ENCODE peak calls at places on chromosome 16, in five cellular contexts. O is iris pigment epithelial cell, U is RCC 7860, E is upper lobe of right lung, X is PC-3. I is an unnamed sample.

GRCh38 chr16:49526966-49527365 is 153.4 kb downstream of the C16orf78 start:
- DNase-seq in U (no peak), X (no peak), O (no peak), E (no peak), I (no peak)

GRCh38 chr16:72108353-72109102 is 14.9 kb downstream of the DHX38 start:
- DNase-seq in U (no peak), E (no peak), X (no peak), O (no peak), I (no peak)

GRCh38 chr16:57559075-57559790 is 16.8 kb downstream of the ADGRG5 start:
- DNase-seq in E (no peak), O (no peak), U (no peak), X (no peak), I (no peak)

GRCh38 chr16:83713597-83713996 is 94.2 kb upstream of the HSBP1 start:
- DNase-seq in U (no peak), O (no peak), X (no peak), E (no peak), I (no peak)

GRCh38 chr16:57446530-57447141 is 549 bp downstream of the CIAPIN1 start:
- DNase-seq in X (peak), U (no peak), E (no peak), O (peak), I (peak)

GRCh38 chr16:65961491-65962143 is 404.9 kb upstream of the CDH5 start:
- DNase-seq in E (no peak), U (no peak), O (no peak), X (no peak), I (no peak)

GRCh38 chr16:84518804-84519341 is 14.4 kb upstream of the MEAK7 start:
- DNase-seq in O (no peak), X (no peak), U (no peak), E (no peak), I (no peak)

GRCh38 chr16:23595246-23595950 is 718 bp downstream of the NDUFAB1 start:
- DNase-seq in X (no peak), U (no peak), O (peak), E (no peak), I (peak)

GRCh38 chr16:4313563-4314531 is 2.0 kb upstream of the GLIS2 start:
- DNase-seq in O (no peak), U (peak), E (peak), X (no peak), I (peak)

GRCh38 chr16:83137326-83137770 is 510.6 kb downstream of the CDH13 start:
- DNase-seq in U (peak), O (peak), E (no peak), X (peak), I (peak)

GRCh38 chr16:75083826-75084225 is 32.8 kb downstream of the LDHD start:
- DNase-seq in X (no peak), U (no peak), E (no peak), O (no peak), I (no peak)

GRCh38 chr16:48124266-48124665 is 31.5 kb downstream of the ABCC12 start:
- DNase-seq in U (peak), O (no peak), X (no peak), E (no peak), I (no peak)

GRCh38 chr16:89198417-89199240 is 1.7 kb downstream of the SLC22A31 start:
- DNase-seq in X (no peak), E (peak), O (no peak), U (no peak), I (peak)

GRCh38 chr16:8818499-8819270 is 21.0 kb downstream of the PMM2 start:
- DNase-seq in E (no peak), X (no peak), O (no peak), U (no peak), I (no peak)

I was measured in hepatocyte.